ENCODE peak calls at places on chromosome 19, in nine cellular contexts. K is K562, M is Daoy, O is brain microvascular endothelial cell, I is fibroblast of gingiva, U is HFFc6, R is HS-27A, Q is DMS 273 treated with DMSO at 0.1 percent for 48 hours, N is AG04450. L is an unnamed sample.

GRCh38 chr19:40416918-40417713 is 3.9 kb upstream of the PRX start:
- DNase-seq in K (peak), M (peak), O (no peak), I (peak), U (no peak), R (no peak), Q (no peak), N (no peak), L (no peak)

GRCh38 chr19:18496167-18496979 is 25.5 kb downstream of the ELL start:
- DNase-seq in K (peak), M (peak), O (peak), I (peak), U (peak), R (no peak), Q (no peak), N (no peak), L (peak)

GRCh38 chr19:35458821-35459391 is 10.8 kb downstream of the FFAR2 start:
- DNase-seq in K (no peak), M (no peak), O (no peak), I (no peak), U (no peak), R (no peak), Q (peak), N (no peak), L (no peak)

GRCh38 chr19:46573679-46574522 is 27.2 kb upstream of the CALM3 start:
- DNase-seq in K (no peak), M (no peak), O (no peak), I (no peak), U (no peak), R (no peak), Q (no peak), N (no peak), L (no peak)

GRCh38 chr19:45498411-45499195 is at the start of gene PPM1N:
- DNase-seq in K (peak), M (peak), O (no peak), I (peak), U (no peak), R (no peak), Q (no peak), N (no peak), L (peak)

GRCh38 chr19:3176715-3177501 is 1.7 kb upstream of the S1PR4 start:
- DNase-seq in K (peak), M (peak), O (no peak), I (no peak), U (peak), R (no peak), Q (no peak), N (no peak), L (peak)

GRCh38 chr19:39878398-39878797 is 32.2 kb upstream of the FBL start:
- DNase-seq in K (no peak), M (no peak), O (no peak), I (no peak), U (no peak), R (no peak), Q (no peak), N (no peak), L (no peak)

GRCh38 chr19:42284641-42285341 is 15.7 kb downstream of the CIC start:
- DNase-seq in K (peak), M (no peak), O (no peak), I (no peak), U (no peak), R (no peak), Q (no peak), N (no peak), L (no peak)

GRCh38 chr19:8663920-8664670 is 33.7 kb downstream of the NFILZ start:
- DNase-seq in K (no peak), M (no peak), O (no peak), I (no peak), U (no peak), R (no peak), Q (no peak), N (no peak), L (no peak)

GRCh38 chr19:5192568-5192967 is 148.0 kb downstream of the PTPRS start:
- DNase-seq in K (no peak), M (no peak), O (no peak), I (no peak), U (peak), R (no peak), Q (no peak), N (no peak), L (no peak)

GRCh38 chr19:1651548-1652394 is 644 bp downstream of the TCF3 start:
- DNase-seq in K (peak), M (no peak), O (no peak), I (peak), U (no peak), R (no peak), Q (no peak), N (no peak), L (peak)

GRCh38 chr19:57241181-57241580 is 749 bp downstream of the ZNF805 start:
- DNase-seq in K (peak), M (no peak), O (peak), I (peak), U (no peak), R (peak), Q (no peak), N (no peak), L (peak)

GRCh38 chr19:50324331-50324730 is 4.8 kb downstream of the KCNC3 start:
- DNase-seq in K (no peak), M (no peak), O (no peak), I (no peak), U (no peak), R (no peak), Q (no peak), N (no peak), L (no peak)

GRCh38 chr19:41226053-41226873 is 7.2 kb downstream of the AXL start:
- DNase-seq in K (peak), M (peak), O (peak), I (peak), U (peak), R (no peak), Q (no peak), N (peak), L (peak)

GRCh38 chr19:51127755-51128154 is 3.0 kb downstream of the SIGLEC9 start:
- DNase-seq in K (peak), M (peak), O (peak), I (no peak), U (no peak), R (no peak), Q (no peak), N (no peak), L (no peak)

L was measured in GM03348.